ENCODE peak calls at places on chromosomes 4 and X, in seven cellular contexts. N, G, Y, S, K, T and D are unnamed samples.
A peak's percentile ranks its signal among the peaks of the same experiment; 100 is the strongest.

GRCh38 chr4:14841801-14842748 is 160.2 kb upstream of the CPEB2 start:
- DNase-seq in N (no peak), T (no peak), Y (peak; percentile 54), G (no peak), S (no peak), K (no peak), D (peak; percentile 86)

GRCh38 chr4:75841641-75842520 is 60.4 kb downstream of the PPEF2 start:
- DNase-seq in K (no peak), Y (peak; percentile 13), T (no peak), G (no peak), N (no peak), S (no peak), D (no peak)

GRCh38 chrX:106300656-106301055 is 132.6 kb downstream of the PWWP3B start:
- DNase-seq in N (no peak), T (no peak), S (no peak), Y (no peak), G (no peak), K (peak; percentile 67), D (no peak)

GRCh38 chrX:153970398-153971123 is 1.1 kb downstream of the HCFC1 start:
- DNase-seq in T (peak; percentile 31), G (no peak), S (peak; percentile 60), Y (peak; percentile 47), K (no peak), N (no peak), D (peak; percentile 52)

GRCh38 chr4:70158576-70158975 is 4.5 kb downstream of the PRR27 start:
- DNase-seq in Y (no peak), N (no peak), G (no peak), S (peak; percentile 44), T (no peak), K (no peak), D (peak; percentile 25)

GRCh38 chr4:123350191-123350544 is 46.4 kb upstream of the SPRY1 start:
- DNase-seq in T (no peak), G (no peak), N (no peak), K (peak; percentile 16), S (no peak), Y (no peak), D (no peak)

GRCh38 chr4:104501290-104501689 is 6.6 kb upstream of the CXXC4 start:
- DNase-seq in K (no peak), T (no peak), Y (no peak), N (no peak), S (no peak), G (no peak), D (no peak)

GRCh38 chrX:1903380-1903935 is 288.6 kb downstream of the ASMT start:
- DNase-seq in G (no peak), K (peak; percentile 63), Y (no peak), T (no peak), S (no peak), N (no peak), D (no peak)

GRCh38 chrX:73562458-73562857 is 539 bp upstream of the CHIC1 start:
- DNase-seq in Y (no peak), S (no peak), K (no peak), N (no peak), G (no peak), T (no peak), D (no peak)

GRCh38 chrX:8783100-8784098 is 17.8 kb downstream of the FAM9A start:
- DNase-seq in G (no peak), T (peak; percentile 4), K (no peak), S (peak; percentile 50), Y (peak; percentile 15), N (no peak), D (no peak)

GRCh38 chr4:20109395-20109794 is 142.3 kb upstream of the SLIT2 start:
- DNase-seq in G (no peak), T (no peak), K (no peak), Y (no peak), N (no peak), S (no peak), D (no peak)

GRCh38 chrX:95071621-95072020 is 1397.6 kb downstream of the FAM133A start:
- DNase-seq in G (no peak), K (no peak), N (no peak), T (no peak), Y (no peak), S (no peak), D (no peak)

GRCh38 chr4:145299380-145300076 is 119.1 kb upstream of the OTUD4 start:
- DNase-seq in G (no peak), Y (no peak), S (no peak), N (no peak), T (no peak), K (peak; percentile 56), D (no peak)

GRCh38 chr4:107213880-107214279 is 177.8 kb upstream of the DKK2 start:
- DNase-seq in S (no peak), T (no peak), K (no peak), G (no peak), Y (no peak), N (no peak), D (no peak)

GRCh38 chrX:27162496-27162895 is 300.6 kb downstream of the PPP4R3C start:
- DNase-seq in Y (no peak), N (no peak), S (no peak), T (no peak), G (no peak), K (no peak), D (no peak)

GRCh38 chr4:25770844-25771243 is 91.9 kb downstream of the SEL1L3 start:
- DNase-seq in T (no peak), G (no peak), Y (no peak), N (no peak), S (no peak), K (no peak), D (no peak)

DNA sequence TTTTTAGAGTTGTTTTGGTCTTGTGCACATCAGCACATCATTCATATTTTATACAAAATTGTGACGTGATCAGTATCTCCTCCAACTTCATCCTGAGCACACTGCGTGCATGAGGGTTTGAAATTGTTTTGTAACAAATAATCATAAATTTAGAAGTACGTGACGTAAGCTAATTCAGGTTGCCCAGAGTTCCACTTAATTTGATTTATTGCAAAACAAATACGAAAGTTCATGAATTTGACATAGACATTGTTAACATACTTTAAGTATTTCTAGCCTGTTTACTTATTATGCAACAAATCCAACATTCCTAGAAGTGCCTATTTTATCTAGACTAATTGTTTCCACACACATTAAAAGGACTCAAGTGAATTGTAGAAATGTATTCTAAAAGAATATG is 48.3 kb downstream of the MAP7D3 start:
- DNase-seq in S (no peak), G (no peak), Y (no peak), N (no peak), K (no peak), T (no peak), D (no peak)
- H3K27ac ChIP-seq in S (no peak overlapping the region), G (peak overlapping the region; percentile 66), Y (peak overlapping the region; percentile 72), N (peak overlapping the region; percentile 52), K (no peak overlapping the region), T (peak overlapping the region; percentile 76), D (no peak overlapping the region)

DNA sequence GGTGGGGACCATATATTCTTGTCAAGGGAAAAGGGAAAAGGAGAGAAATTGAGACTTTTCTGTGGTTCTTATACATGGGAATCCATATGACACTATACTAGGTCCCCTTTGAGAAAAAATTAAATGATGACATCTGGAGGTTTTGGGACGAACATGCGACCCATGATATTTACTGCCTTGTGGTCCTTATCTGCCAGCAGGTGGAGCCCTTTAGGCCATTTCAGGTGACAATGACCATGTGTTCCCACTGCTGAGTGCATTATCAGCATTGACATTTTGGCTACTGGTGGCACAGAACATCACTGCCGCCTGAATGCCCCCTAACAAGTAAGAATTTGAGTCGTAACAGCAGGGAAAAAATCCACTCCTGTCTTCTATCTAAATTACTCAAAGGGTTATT is 843.4 kb downstream of the FSTL5 start:
- DNase-seq in G (no peak), T (no peak), N (no peak), S (no peak), K (peak; percentile 56), Y (no peak), D (no peak)
- TF ChIP-seq CTCF in G (no peak), T (no peak), N (no peak), S (no peak), K (peak; percentile 74), Y (no peak), D (no peak)

GRCh38 chr4:142660728-142661127 is 185.4 kb downstream of the INPP4B start:
- DNase-seq in T (no peak), Y (no peak), K (no peak), G (no peak), N (no peak), S (no peak), D (no peak)
- H3K9me3 ChIP-seq in T (peaks cover 45% of the 10 kb centered on the region), Y (peaks cover 39% of the 10 kb centered on the region), K (peaks cover 24% of the 10 kb centered on the region), G (peaks cover 35% of the 10 kb centered on the region), N (peaks cover 27% of the 10 kb centered on the region), S (no peaks in the 10 kb centered on the region), D (peaks cover 6% of the 10 kb centered on the region)

GRCh38 chrX:56738670-56739069 is 9.6 kb downstream of the NBDY start:
- DNase-seq in T (no peak), G (no peak), S (no peak), N (no peak), Y (no peak), K (no peak), D (no peak)
- H3K27ac ChIP-seq in T (no peak overlapping the region), G (no peak overlapping the region), S (no peak overlapping the region), N (no peak overlapping the region), Y (no peak overlapping the region), K (no peak overlapping the region), D (no peak overlapping the region)

GRCh38 chrX:152912121-152912520 is 14.3 kb downstream of the ZNF185 start:
- DNase-seq in K (no peak), T (no peak), S (no peak), Y (no peak), N (no peak), G (no peak), D (no peak)
- TF ChIP-seq CTCF in K (no peak), T (no peak), S (no peak), Y (no peak), N (no peak), G (no peak), D (no peak)

GRCh38 chr4:174948826-174949225 is 30.7 kb downstream of the ADAM29 start:
- DNase-seq in N (no peak), G (no peak), K (no peak), T (no peak), Y (no peak), S (no peak), D (peak; percentile 42)
- H3K9me3 ChIP-seq in N (no peaks in the 10 kb centered on the region), G (no peaks in the 10 kb centered on the region), K (no peaks in the 10 kb centered on the region), T (no peaks in the 10 kb centered on the region), Y (peaks cover 8% of the 10 kb centered on the region), S (no peaks in the 10 kb centered on the region), D (peaks cover 14% of the 10 kb centered on the region)

DNA sequence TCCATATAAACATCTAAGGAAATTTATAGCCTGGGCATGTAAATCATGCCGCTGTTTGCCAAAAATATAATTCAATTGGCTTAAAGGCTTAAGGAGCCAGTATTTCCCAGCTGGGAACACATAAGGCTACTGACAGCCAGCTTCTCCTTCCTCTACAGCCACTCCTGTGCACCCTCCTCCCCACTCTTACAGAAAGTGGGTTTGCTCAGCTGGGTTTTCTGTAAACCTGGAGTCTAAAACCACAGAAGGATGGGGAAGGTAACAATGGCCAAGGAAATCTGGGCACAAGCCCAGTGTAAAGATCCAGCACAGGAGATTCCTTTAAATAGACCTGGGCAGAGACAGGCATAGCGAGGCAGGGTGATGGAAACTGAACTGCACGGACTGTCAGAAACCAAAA is 18.5 kb downstream of the ACSL1 start:
- DNase-seq in Y (no peak), N (no peak), G (no peak), T (no peak), K (no peak), S (no peak), D (no peak)
- H3K27ac ChIP-seq in Y (peak overlapping the region; percentile 61), N (peak overlapping the region; percentile 68), G (peak overlapping the region; percentile 79), T (peak overlapping the region; percentile 81), K (no peak overlapping the region), S (peak overlapping the region; percentile 21), D (peak overlapping the region; percentile 81)